ENCODE peak calls at places on chromosome 22, in six cellular contexts. X is tibial nerve; C is breast epithelium; E is activated CD8-positive, alpha-beta T cell treated with anti-CD3 and anti-CD28 coated beads for 36 hours; Y is OCI-LY7; J is heart right ventricle. P is an unnamed sample.

GRCh38 chr22:39997939-39998726 is 3.4 kb downstream of the FAM83F start:
- DNase-seq in X (no peak), C (peak), E (no peak), Y (no peak), J (peak), P (no peak)

GRCh38 chr22:43088616-43088978 is 594 bp downstream of the TTLL1 start:
- DNase-seq in X (no peak), C (no peak), E (peak), Y (no peak), J (no peak), P (no peak)

GRCh38 chr22:33047744-33048143 is 10.4 kb downstream of the SYN3 start:
- DNase-seq in X (no peak), C (no peak), E (no peak), Y (no peak), J (no peak), P (no peak)

GRCh38 chr22:42786606-42787356 is 66.1 kb upstream of the A4GALT start:
- DNase-seq in X (no peak), C (no peak), E (no peak), Y (no peak), J (no peak), P (no peak)

GRCh38 chr22:40635940-40636379 is 559 bp downstream of the MRTFA start:
- DNase-seq in X (no peak), C (no peak), E (peak), Y (peak), J (no peak), P (no peak)

GRCh38 chr22:41742918-41743317 is 43.6 kb downstream of the MEI1 start:
- DNase-seq in X (no peak), C (no peak), E (no peak), Y (no peak), J (no peak), P (no peak)

GRCh38 chr22:41501209-41501608 is 32.3 kb downstream of the ACO2 start:
- DNase-seq in X (no peak), C (no peak), E (peak), Y (peak), J (no peak), P (no peak)

GRCh38 chr22:23831261-23831660 is 7.5 kb downstream of the DERL3 start:
- DNase-seq in X (no peak), C (no peak), E (no peak), Y (no peak), J (no peak), P (no peak)

GRCh38 chr22:25161916-25162530 is 37.6 kb upstream of the CRYBB3 start:
- DNase-seq in X (no peak), C (no peak), E (no peak), Y (no peak), J (no peak), P (no peak)

GRCh38 chr22:39727541-39727940 is 157.0 kb downstream of the CACNA1I start:
- DNase-seq in X (no peak), C (no peak), E (no peak), Y (no peak), J (no peak), P (no peak)

GRCh38 chr22:40240671-40241070 is 62.9 kb downstream of the TNRC6B start:
- DNase-seq in X (no peak), C (no peak), E (no peak), Y (no peak), J (no peak), P (no peak)

GRCh38 chr22:33896801-33897620 is 23.3 kb downstream of the LARGE1 start:
- DNase-seq in X (no peak), C (no peak), E (no peak), Y (peak), J (no peak), P (no peak)

GRCh38 chr22:25167082-25167481 is 32.6 kb upstream of the CRYBB3 start:
- DNase-seq in X (no peak), C (no peak), E (no peak), Y (no peak), J (no peak), P (no peak)

GRCh38 chr22:24146190-24146616 is 35.1 kb upstream of the SUSD2 start:
- DNase-seq in X (no peak), C (peak), E (peak), Y (peak), J (no peak), P (no peak)

GRCh38 chr22:16972311-16972710 is 35.7 kb downstream of the GAB4 start:
- DNase-seq in X (no peak), C (no peak), E (no peak), Y (no peak), J (no peak), P (no peak)

GRCh38 chr22:23012081-23012622 is 58.2 kb upstream of the GNAZ start:
- DNase-seq in X (no peak), C (no peak), E (peak), Y (no peak), J (no peak), P (no peak)

GRCh38 chr22:43884600-43885318 is 7.1 kb downstream of the PNPLA5 start:
- DNase-seq in X (peak), C (no peak), E (peak), Y (peak), J (peak), P (no peak)

GRCh38 chr22:39943366-39943765 is 16.8 kb upstream of the TMA7B start:
- DNase-seq in X (no peak), C (no peak), E (peak), Y (peak), J (no peak), P (no peak)

GRCh38 chr22:21921184-21921721 is 31.4 kb downstream of the PPM1F start:
- DNase-seq in X (no peak), C (no peak), E (no peak), Y (no peak), J (no peak), P (no peak)

GRCh38 chr22:41828516-41828915 is 4.4 kb upstream of the SREBF2 start:
- DNase-seq in X (no peak), C (no peak), E (no peak), Y (no peak), J (no peak), P (no peak)

GRCh38 chr22:19885841-19886592 is 31.3 kb upstream of the GNB1L start:
- DNase-seq in X (no peak), C (no peak), E (peak), Y (peak), J (no peak), P (no peak)

GRCh38 chr22:19887251-19887985 is 32.7 kb upstream of the GNB1L start:
- DNase-seq in X (no peak), C (no peak), E (no peak), Y (no peak), J (no peak), P (no peak)

GRCh38 chr22:19884954-19885751 is 30.5 kb upstream of the GNB1L start:
- DNase-seq in X (no peak), C (no peak), E (peak), Y (no peak), J (no peak), P (no peak)

GRCh38 chr22:19888131-19888746 is 33.6 kb upstream of the GNB1L start:
- DNase-seq in X (no peak), C (no peak), E (no peak), Y (no peak), J (no peak), P (peak)

DNA sequence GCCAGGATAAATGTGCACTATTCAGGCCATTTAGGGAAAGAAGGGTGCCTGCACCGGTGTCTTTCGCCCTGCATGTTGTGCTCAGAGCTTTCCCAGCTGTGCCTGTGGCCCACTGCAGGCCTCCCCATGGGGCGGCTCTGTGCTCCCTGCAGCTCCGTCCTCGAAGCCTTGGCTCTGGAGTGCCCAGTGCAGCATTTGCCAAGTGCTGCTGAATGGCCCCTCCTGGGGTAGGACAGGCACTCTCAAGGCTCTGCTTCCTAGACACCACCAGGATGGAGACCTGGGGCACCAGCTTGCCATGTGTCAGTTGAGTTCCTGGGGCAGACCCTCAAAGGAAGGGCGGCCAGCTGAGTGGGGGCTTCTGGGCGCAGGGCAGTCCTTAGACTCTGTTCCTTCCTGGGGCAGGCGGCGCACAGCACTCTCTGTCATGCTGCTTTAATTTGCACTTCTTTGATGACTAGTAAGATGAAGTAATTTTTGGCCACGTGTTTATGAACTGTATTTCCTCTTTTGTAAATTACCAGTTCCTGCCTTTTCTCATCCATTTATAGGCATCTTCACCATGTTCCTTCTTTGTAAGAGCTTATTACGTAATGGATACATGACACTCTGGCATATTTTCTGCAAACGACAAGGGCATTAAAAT is 32.1 kb upstream of the GNB1L start:
- DNase-seq in X (no peak), C (no peak), E (peak), Y (peak), J (no peak), P (peak)
- TF ChIP-seq CTCF in X (no peak), C (no peak), E (no peak), Y (no peak), J (no peak), P (no peak)

GRCh38 chr22:45904236-45904635 is 72.7 kb downstream of the WNT7B start:
- DNase-seq in X (no peak), C (no peak), E (no peak), Y (no peak), J (no peak), P (no peak)

GRCh38 chr22:45905924-45906865 is 70.8 kb downstream of the WNT7B start:
- DNase-seq in X (no peak), C (no peak), E (no peak), Y (no peak), J (peak), P (no peak)

GRCh38 chr22:45903355-45904149 is 73.4 kb downstream of the WNT7B start:
- DNase-seq in X (no peak), C (peak), E (peak), Y (no peak), J (peak), P (no peak)

GRCh38 chr22:45906946-45907345 is 70.0 kb downstream of the WNT7B start:
- DNase-seq in X (no peak), C (no peak), E (no peak), Y (no peak), J (no peak), P (no peak)

GRCh38 chr22:45905326-45905923 is 71.5 kb downstream of the WNT7B start:
- DNase-seq in X (no peak), C (no peak), E (no peak), Y (no peak), J (no peak), P (no peak)
- TF ChIP-seq CTCF in X (no peak), C (no peak), E (no peak), Y (no peak), J (no peak), P (no peak)

GRCh38 chr22:49826603-49827306 is 918 bp downstream of the BRD1 start:
- DNase-seq in X (no peak), C (peak), E (peak), Y (peak), J (peak), P (no peak)

GRCh38 chr22:49827853-49828598 is at the start of gene BRD1:
- DNase-seq in X (no peak), C (no peak), E (peak), Y (peak), J (peak), P (no peak)

GRCh38 chr22:49828599-49828965 is 909 bp upstream of the BRD1 start:
- DNase-seq in X (no peak), C (no peak), E (no peak), Y (peak), J (no peak), P (no peak)

GRCh38 chr22:49827307-49827852 is 293 bp downstream of the BRD1 start:
- DNase-seq in X (no peak), C (no peak), E (no peak), Y (no peak), J (no peak), P (no peak)

DNA sequence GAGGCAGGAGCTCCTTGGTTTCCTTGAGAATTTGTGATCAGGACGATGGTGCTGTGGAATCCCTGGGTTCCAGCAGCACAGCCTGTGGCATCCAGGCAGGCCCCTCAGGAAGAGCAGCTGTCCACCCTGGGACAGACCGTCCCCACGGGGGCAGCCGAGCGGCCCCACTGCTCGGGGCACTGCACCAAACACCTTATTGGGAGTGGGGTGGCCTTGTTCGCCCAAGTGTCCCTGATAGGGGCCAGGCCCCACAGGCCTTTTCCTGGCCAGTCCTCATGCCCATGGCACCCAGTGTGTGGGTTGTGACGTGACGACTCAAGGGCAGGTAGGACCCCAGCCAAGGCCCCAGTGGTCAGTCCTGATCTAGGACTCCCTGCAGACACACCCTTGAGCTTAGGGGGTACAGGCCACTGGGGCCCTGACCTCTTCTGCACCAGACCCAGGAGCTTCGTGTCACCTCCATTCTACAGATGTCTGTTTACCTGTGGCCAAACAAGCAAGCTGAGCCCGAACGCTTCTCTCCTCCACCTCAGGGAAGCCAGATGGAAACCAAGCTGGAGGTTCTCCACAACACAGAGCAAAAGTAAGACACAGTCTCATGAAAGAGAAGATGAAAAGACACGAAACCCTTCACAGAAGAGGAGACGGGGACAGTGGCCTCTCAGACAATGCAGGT is 1.5 kb upstream of the BRD1 start:
- DNase-seq in X (no peak), C (no peak), E (no peak), Y (no peak), J (no peak), P (no peak)
- TF ChIP-seq CTCF in X (no peak), C (no peak), E (no peak), Y (no peak), J (no peak), P (no peak)

GRCh38 chr22:38038890-38039812 is 18.1 kb upstream of the PICK1 start:
- DNase-seq in X (no peak), C (peak), E (no peak), Y (no peak), J (peak), P (no peak)
- TF ChIP-seq CTCF in X (no peak), C (no peak), E (no peak), Y (no peak), J (no peak), P (no peak)

GRCh38 chr22:36528795-36529718 is at the start of gene EIF3D:
- DNase-seq in X (peak), C (peak), E (peak), Y (peak), J (peak), P (no peak)
- TF ChIP-seq CTCF in X (peak), C (peak), E (no peak), Y (no peak), J (peak), P (no peak)

GRCh38 chr22:45429921-45430775 is 16.7 kb downstream of the RIBC2 start:
- DNase-seq in X (no peak), C (no peak), E (no peak), Y (no peak), J (no peak), P (no peak)

GRCh38 chr22:45428391-45429385 is 15.2 kb downstream of the RIBC2 start:
- DNase-seq in X (no peak), C (no peak), E (no peak), Y (no peak), J (no peak), P (no peak)

GRCh38 chr22:45427114-45427513 is 13.6 kb downstream of the RIBC2 start:
- DNase-seq in X (no peak), C (no peak), E (no peak), Y (no peak), J (no peak), P (no peak)

GRCh38 chr22:45429424-45429823 is 15.9 kb downstream of the RIBC2 start:
- DNase-seq in X (no peak), C (no peak), E (no peak), Y (no peak), J (no peak), P (no peak)

GRCh38 chr22:45430871-45431270 is 17.4 kb downstream of the RIBC2 start:
- DNase-seq in X (no peak), C (no peak), E (no peak), Y (no peak), J (no peak), P (no peak)
- TF ChIP-seq CTCF in X (no peak), C (no peak), E (no peak), Y (no peak), J (no peak), P (no peak)

GRCh38 chr22:47422736-47423135 is 660.3 kb downstream of the TBC1D22A start:
- DNase-seq in X (no peak), C (no peak), E (no peak), Y (no peak), J (no peak), P (no peak)

GRCh38 chr22:47423266-47423665 is 660.8 kb downstream of the TBC1D22A start:
- DNase-seq in X (no peak), C (no peak), E (no peak), Y (no peak), J (no peak), P (no peak)

GRCh38 chr22:47420211-47420610 is 657.8 kb downstream of the TBC1D22A start:
- DNase-seq in X (no peak), C (no peak), E (no peak), Y (no peak), J (no peak), P (no peak)

GRCh38 chr22:47421846-47422245 is 659.4 kb downstream of the TBC1D22A start:
- DNase-seq in X (no peak), C (no peak), E (no peak), Y (no peak), J (no peak), P (no peak)

GRCh38 chr22:47423861-47424820 is 661.7 kb downstream of the TBC1D22A start:
- DNase-seq in X (no peak), C (no peak), E (no peak), Y (no peak), J (no peak), P (no peak)
- TF ChIP-seq CTCF in X (no peak), C (no peak), E (no peak), Y (no peak), J (no peak), P (no peak)

DNA sequence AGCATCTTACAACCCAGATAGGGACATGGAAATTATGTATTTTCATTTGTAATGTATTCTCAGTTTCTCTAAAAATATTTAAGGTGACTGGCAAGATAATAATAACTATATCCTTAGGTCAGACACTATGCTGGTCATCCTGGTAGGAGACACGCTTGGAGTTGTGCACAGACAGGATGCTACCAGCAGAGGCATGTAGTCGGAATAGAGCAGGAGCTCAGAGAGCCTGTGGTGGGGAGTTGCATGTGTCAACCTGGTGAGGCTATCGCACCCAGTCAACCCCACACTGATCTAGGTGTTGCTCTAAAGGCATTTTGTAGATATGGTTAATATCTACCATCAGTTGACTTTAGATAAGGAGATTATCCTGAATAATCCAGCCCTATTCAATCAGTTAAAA is 318.5 kb downstream of the MIAT start:
- DNase-seq in X (no peak), C (no peak), E (no peak), Y (no peak), J (no peak), P (no peak)
- TF ChIP-seq CTCF in X (no peak), C (no peak), E (no peak), Y (no peak), J (no peak), P (no peak)

GRCh38 chr22:29524440-29525191 is 28.9 kb downstream of the THOC5 start:
- DNase-seq in X (no peak), C (no peak), E (peak), Y (peak), J (no peak), P (no peak)
- TF ChIP-seq CTCF in X (no peak), C (peak), E (no peak), Y (peak), J (peak), P (peak)

P was measured in D721Med.